ENCODE peak calls at places on chromosomes 13 and 19, in five cellular contexts. One of them, this sample, is unnamed.
A peak's percentile ranks its signal among the peaks of the same experiment; 100 is the strongest.

GRCh38 chr13:44930907-44931676 is 58.2 kb downstream of the NUFIP1 start:
- DNase-seq in activated naive CD8-positive, alpha-beta T cell treated with anti-CD3 and anti-CD28 coated beads, Interleukin-2, amount 50 U/mL, for 24 hours: no peak
- DNase-seq in NCI-H1105: no peak
- DNase-seq in BJ: no peak
- DNase-seq in WTC11: no peak
- DNase-seq in this sample: no peak

GRCh38 chr19:53874384-53874995 is 6.8 kb downstream of the MYADM start:
- DNase-seq in activated naive CD8-positive, alpha-beta T cell treated with anti-CD3 and anti-CD28 coated beads, Interleukin-2, amount 50 U/mL, for 24 hours: no peak
- DNase-seq in NCI-H1105: no peak
- DNase-seq in BJ: no peak
- DNase-seq in WTC11: no peak
- DNase-seq in this sample: no peak

GRCh38 chr13:26255717-26256277 is 1.9 kb downstream of the CDK8 start:
- DNase-seq in activated naive CD8-positive, alpha-beta T cell treated with anti-CD3 and anti-CD28 coated beads, Interleukin-2, amount 50 U/mL, for 24 hours: no peak
- DNase-seq in NCI-H1105: no peak
- DNase-seq in BJ: no peak
- DNase-seq in WTC11: no peak
- DNase-seq in this sample: no peak

GRCh38 chr13:37869506-37869755 is 141 bp downstream of the TRPC4 start:
- DNase-seq in activated naive CD8-positive, alpha-beta T cell treated with anti-CD3 and anti-CD28 coated beads, Interleukin-2, amount 50 U/mL, for 24 hours: no peak
- DNase-seq in NCI-H1105: no peak
- DNase-seq in BJ: no peak
- DNase-seq in WTC11: no peak
- DNase-seq in this sample: no peak

GRCh38 chr19:38674388-38675133 is 27.1 kb downstream of the ACTN4 start:
- DNase-seq in activated naive CD8-positive, alpha-beta T cell treated with anti-CD3 and anti-CD28 coated beads, Interleukin-2, amount 50 U/mL, for 24 hours: no peak
- DNase-seq in NCI-H1105: no peak
- DNase-seq in BJ: no peak
- DNase-seq in WTC11: no peak
- DNase-seq in this sample: no peak

GRCh38 chr19:4814625-4815425 is 16.7 kb downstream of the TICAM1 start:
- DNase-seq in activated naive CD8-positive, alpha-beta T cell treated with anti-CD3 and anti-CD28 coated beads, Interleukin-2, amount 50 U/mL, for 24 hours: no peak
- DNase-seq in NCI-H1105: no peak
- DNase-seq in BJ: no peak
- DNase-seq in WTC11: no peak
- DNase-seq in this sample: no peak

GRCh38 chr13:30422056-30422914 is at the start of gene UBE2L5:
- DNase-seq in activated naive CD8-positive, alpha-beta T cell treated with anti-CD3 and anti-CD28 coated beads, Interleukin-2, amount 50 U/mL, for 24 hours: peak; percentile 76
- DNase-seq in NCI-H1105: peak; percentile 45
- DNase-seq in BJ: no peak
- DNase-seq in WTC11: no peak
- DNase-seq in this sample: no peak

GRCh38 chr13:111917901-111918300 is 149.0 kb upstream of the SOX1 start:
- DNase-seq in activated naive CD8-positive, alpha-beta T cell treated with anti-CD3 and anti-CD28 coated beads, Interleukin-2, amount 50 U/mL, for 24 hours: no peak
- DNase-seq in NCI-H1105: no peak
- DNase-seq in BJ: no peak
- DNase-seq in WTC11: no peak
- DNase-seq in this sample: no peak

GRCh38 chr13:99659234-99659633 is 158.0 kb downstream of the TM9SF2 start:
- DNase-seq in activated naive CD8-positive, alpha-beta T cell treated with anti-CD3 and anti-CD28 coated beads, Interleukin-2, amount 50 U/mL, for 24 hours: no peak
- DNase-seq in NCI-H1105: no peak
- DNase-seq in BJ: no peak
- DNase-seq in WTC11: no peak
- DNase-seq in this sample: no peak

GRCh38 chr13:51315658-51316057 is 23.8 kb upstream of the SERPINE3 start:
- DNase-seq in activated naive CD8-positive, alpha-beta T cell treated with anti-CD3 and anti-CD28 coated beads, Interleukin-2, amount 50 U/mL, for 24 hours: no peak
- DNase-seq in NCI-H1105: no peak
- DNase-seq in BJ: no peak
- DNase-seq in WTC11: no peak
- DNase-seq in this sample: no peak

GRCh38 chr19:56834564-56835375 is 5.8 kb downstream of the PEG3 start:
- DNase-seq in activated naive CD8-positive, alpha-beta T cell treated with anti-CD3 and anti-CD28 coated beads, Interleukin-2, amount 50 U/mL, for 24 hours: no peak
- DNase-seq in NCI-H1105: no peak
- DNase-seq in BJ: no peak
- DNase-seq in WTC11: no peak
- DNase-seq in this sample: no peak

GRCh38 chr19:3949997-3950859 is 17.4 kb downstream of the NMRK2 start:
- DNase-seq in activated naive CD8-positive, alpha-beta T cell treated with anti-CD3 and anti-CD28 coated beads, Interleukin-2, amount 50 U/mL, for 24 hours: no peak
- DNase-seq in NCI-H1105: no peak
- DNase-seq in BJ: no peak
- DNase-seq in WTC11: no peak
- DNase-seq in this sample: no peak

GRCh38 chr13:80903911-80904310 is 563.0 kb upstream of the SPRY2 start:
- DNase-seq in activated naive CD8-positive, alpha-beta T cell treated with anti-CD3 and anti-CD28 coated beads, Interleukin-2, amount 50 U/mL, for 24 hours: no peak
- DNase-seq in NCI-H1105: no peak
- DNase-seq in BJ: no peak
- DNase-seq in WTC11: no peak
- DNase-seq in this sample: no peak

GRCh38 chr19:49592486-49593232 is 1.7 kb downstream of the PRR12 start:
- DNase-seq in activated naive CD8-positive, alpha-beta T cell treated with anti-CD3 and anti-CD28 coated beads, Interleukin-2, amount 50 U/mL, for 24 hours: peak; percentile 40
- DNase-seq in NCI-H1105: no peak
- DNase-seq in BJ: no peak
- DNase-seq in WTC11: peak; percentile 32
- DNase-seq in this sample: no peak

GRCh38 chr13:42977219-42977659 is 14.8 kb downstream of the EPSTI1 start:
- DNase-seq in activated naive CD8-positive, alpha-beta T cell treated with anti-CD3 and anti-CD28 coated beads, Interleukin-2, amount 50 U/mL, for 24 hours: no peak
- DNase-seq in NCI-H1105: no peak
- DNase-seq in BJ: no peak
- DNase-seq in WTC11: no peak
- DNase-seq in this sample: no peak

GRCh38 chr19:41265376-41266153 is 1.4 kb downstream of the HNRNPUL1 start:
- DNase-seq in activated naive CD8-positive, alpha-beta T cell treated with anti-CD3 and anti-CD28 coated beads, Interleukin-2, amount 50 U/mL, for 24 hours: peak; percentile 17
- DNase-seq in NCI-H1105: no peak
- DNase-seq in BJ: no peak
- DNase-seq in WTC11: no peak
- DNase-seq in this sample: no peak

GRCh38 chr19:33437351-33438015 is 64.0 kb downstream of the CEBPG start:
- DNase-seq in activated naive CD8-positive, alpha-beta T cell treated with anti-CD3 and anti-CD28 coated beads, Interleukin-2, amount 50 U/mL, for 24 hours: no peak
- DNase-seq in NCI-H1105: no peak
- DNase-seq in BJ: no peak
- DNase-seq in WTC11: no peak
- DNase-seq in this sample: no peak

GRCh38 chr13:70171151-70171550 is 62.9 kb upstream of the KLHL1 start:
- DNase-seq in activated naive CD8-positive, alpha-beta T cell treated with anti-CD3 and anti-CD28 coated beads, Interleukin-2, amount 50 U/mL, for 24 hours: no peak
- DNase-seq in NCI-H1105: no peak
- DNase-seq in BJ: no peak
- DNase-seq in WTC11: no peak
- DNase-seq in this sample: no peak

GRCh38 chr19:308471-309205 is 17.4 kb upstream of the PLPP2 start:
- DNase-seq in activated naive CD8-positive, alpha-beta T cell treated with anti-CD3 and anti-CD28 coated beads, Interleukin-2, amount 50 U/mL, for 24 hours: no peak
- DNase-seq in NCI-H1105: no peak
- DNase-seq in BJ: no peak
- DNase-seq in WTC11: no peak
- DNase-seq in this sample: no peak

GRCh38 chr19:58117841-58118575 is 20.0 kb upstream of the ZSCAN18 start:
- DNase-seq in activated naive CD8-positive, alpha-beta T cell treated with anti-CD3 and anti-CD28 coated beads, Interleukin-2, amount 50 U/mL, for 24 hours: no peak
- DNase-seq in NCI-H1105: no peak
- DNase-seq in BJ: no peak
- DNase-seq in WTC11: peak; percentile 40
- DNase-seq in this sample: no peak

GRCh38 chr13:105090244-105090643 is 1445.2 kb downstream of the EFNB2 start:
- DNase-seq in activated naive CD8-positive, alpha-beta T cell treated with anti-CD3 and anti-CD28 coated beads, Interleukin-2, amount 50 U/mL, for 24 hours: no peak
- DNase-seq in NCI-H1105: no peak
- DNase-seq in BJ: no peak
- DNase-seq in WTC11: no peak
- DNase-seq in this sample: no peak

GRCh38 chr19:40907968-40908735 is 26.1 kb upstream of the CYP2A7 start:
- DNase-seq in activated naive CD8-positive, alpha-beta T cell treated with anti-CD3 and anti-CD28 coated beads, Interleukin-2, amount 50 U/mL, for 24 hours: peak; percentile 65
- DNase-seq in NCI-H1105: no peak
- DNase-seq in BJ: no peak
- DNase-seq in WTC11: peak; percentile 72
- DNase-seq in this sample: no peak

GRCh38 chr19:43699506-43700367 is 16.1 kb upstream of the IRGC start:
- DNase-seq in activated naive CD8-positive, alpha-beta T cell treated with anti-CD3 and anti-CD28 coated beads, Interleukin-2, amount 50 U/mL, for 24 hours: peak; percentile 20
- DNase-seq in NCI-H1105: no peak
- DNase-seq in BJ: no peak
- DNase-seq in WTC11: peak; percentile 83
- DNase-seq in this sample: no peak

GRCh38 chr19:55406869-55407624 is 541 bp downstream of the UBE2S start:
- DNase-seq in activated naive CD8-positive, alpha-beta T cell treated with anti-CD3 and anti-CD28 coated beads, Interleukin-2, amount 50 U/mL, for 24 hours: peak; percentile 32
- DNase-seq in NCI-H1105: peak; percentile 15
- DNase-seq in BJ: no peak
- DNase-seq in WTC11: no peak
- DNase-seq in this sample: no peak

GRCh38 chr19:48372904-48373303 is 8.7 kb downstream of the SYNGR4 start:
- DNase-seq in activated naive CD8-positive, alpha-beta T cell treated with anti-CD3 and anti-CD28 coated beads, Interleukin-2, amount 50 U/mL, for 24 hours: no peak
- DNase-seq in NCI-H1105: peak; percentile 82
- DNase-seq in BJ: no peak
- DNase-seq in WTC11: no peak
- DNase-seq in this sample: no peak

GRCh38 chr13:79423340-79423739 is 17.3 kb upstream of the RBM26 start:
- DNase-seq in activated naive CD8-positive, alpha-beta T cell treated with anti-CD3 and anti-CD28 coated beads, Interleukin-2, amount 50 U/mL, for 24 hours: no peak
- DNase-seq in NCI-H1105: no peak
- DNase-seq in BJ: no peak
- DNase-seq in WTC11: no peak
- DNase-seq in this sample: no peak

GRCh38 chr13:100666124-100666523 is 8.5 kb downstream of the TMTC4 start:
- DNase-seq in activated naive CD8-positive, alpha-beta T cell treated with anti-CD3 and anti-CD28 coated beads, Interleukin-2, amount 50 U/mL, for 24 hours: no peak
- DNase-seq in NCI-H1105: peak; percentile 37
- DNase-seq in BJ: no peak
- DNase-seq in WTC11: no peak
- DNase-seq in this sample: no peak

GRCh38 chr13:20945952-20946383 is 43.4 kb upstream of the XPO4 start:
- DNase-seq in activated naive CD8-positive, alpha-beta T cell treated with anti-CD3 and anti-CD28 coated beads, Interleukin-2, amount 50 U/mL, for 24 hours: no peak
- DNase-seq in NCI-H1105: no peak
- DNase-seq in BJ: no peak
- DNase-seq in WTC11: peak; percentile 39
- DNase-seq in this sample: no peak

GRCh38 chr19:58585442-58586130 is 12.5 kb upstream of the MZF1 start:
- DNase-seq in activated naive CD8-positive, alpha-beta T cell treated with anti-CD3 and anti-CD28 coated beads, Interleukin-2, amount 50 U/mL, for 24 hours: no peak
- DNase-seq in NCI-H1105: no peak
- DNase-seq in BJ: no peak
- DNase-seq in WTC11: no peak
- DNase-seq in this sample: no peak

GRCh38 chr13:79392882-79393563 is 13.0 kb downstream of the RBM26 start:
- DNase-seq in activated naive CD8-positive, alpha-beta T cell treated with anti-CD3 and anti-CD28 coated beads, Interleukin-2, amount 50 U/mL, for 24 hours: no peak
- DNase-seq in NCI-H1105: no peak
- DNase-seq in BJ: no peak
- DNase-seq in WTC11: no peak
- DNase-seq in this sample: no peak

GRCh38 chr19:12665281-12665573 is 1.3 kb downstream of the MAN2B1 start:
- DNase-seq in activated naive CD8-positive, alpha-beta T cell treated with anti-CD3 and anti-CD28 coated beads, Interleukin-2, amount 50 U/mL, for 24 hours: peak; percentile 66
- DNase-seq in NCI-H1105: no peak
- DNase-seq in BJ: no peak
- DNase-seq in WTC11: no peak
- DNase-seq in this sample: peak; percentile 78

GRCh38 chr13:72820898-72821279 is 39.0 kb downstream of the PIBF1 start:
- DNase-seq in activated naive CD8-positive, alpha-beta T cell treated with anti-CD3 and anti-CD28 coated beads, Interleukin-2, amount 50 U/mL, for 24 hours: no peak
- DNase-seq in NCI-H1105: no peak
- DNase-seq in BJ: no peak
- DNase-seq in WTC11: no peak
- DNase-seq in this sample: no peak

GRCh38 chr13:39313721-39314120 is 275.5 kb downstream of the NHLRC3 start:
- DNase-seq in activated naive CD8-positive, alpha-beta T cell treated with anti-CD3 and anti-CD28 coated beads, Interleukin-2, amount 50 U/mL, for 24 hours: no peak
- DNase-seq in NCI-H1105: no peak
- DNase-seq in BJ: no peak
- DNase-seq in WTC11: no peak
- DNase-seq in this sample: no peak

GRCh38 chr13:42277618-42278276 is 5.8 kb downstream of the AKAP11 start:
- DNase-seq in activated naive CD8-positive, alpha-beta T cell treated with anti-CD3 and anti-CD28 coated beads, Interleukin-2, amount 50 U/mL, for 24 hours: no peak
- DNase-seq in NCI-H1105: no peak
- DNase-seq in BJ: no peak
- DNase-seq in WTC11: no peak
- DNase-seq in this sample: no peak

This sample was measured in GM12864.